ENCODE peak calls at places on chromosome 18, in ten cellular contexts. Z is GM12865; F is MCF 10A; V is nucleus accumbens; J is activated CD8-positive, alpha-beta T cell treated with anti-CD3 and anti-CD28 coated beads for 36 hours; X is effector memory CD4-positive, alpha-beta T cell; G is stomach; D is NCI-H748 treated with DMSO at 0.1 percent for 48 hours; Q is GM13977; N is stimulated activated CD4-positive, alpha-beta T cell treated with anti-CD3 and anti-CD28 coated beads, Interleukin-4, amount 100 ng/mL, for 24 hours. T is an unnamed sample.

GRCh38 chr18:23479829-23480505 is 23.3 kb upstream of the RMC1 start:
- DNase-seq in Z (no peak), F (no peak), X (no peak), J (no peak), D (no peak), Q (peak), N (no peak), G (no peak), V (no peak), T (no peak)

GRCh38 chr18:60162390-60162789 is 210.2 kb downstream of the MC4R start:
- DNase-seq in G (no peak), Q (no peak), Z (no peak), N (no peak), J (no peak), X (no peak), V (no peak), F (no peak), D (no peak), T (no peak)

GRCh38 chr18:75880266-75880665 is 452.8 kb upstream of the SMIM21 start:
- DNase-seq in G (no peak), Z (no peak), N (no peak), D (no peak), X (no peak), V (no peak), J (no peak), Q (no peak), F (no peak), T (no peak)

GRCh38 chr18:9673296-9674251 is 34.5 kb upstream of the RAB31 start:
- DNase-seq in Z (peak), G (peak), J (peak), X (no peak), Q (peak), F (peak), N (peak), D (no peak), V (no peak), T (no peak)

GRCh38 chr18:77948571-77948970 is 698.9 kb downstream of the GALR1 start:
- DNase-seq in V (no peak), Z (no peak), G (no peak), D (no peak), N (no peak), F (no peak), J (no peak), X (no peak), Q (no peak), T (no peak)

GRCh38 chr18:26479065-26479685 is 69.2 kb downstream of the KCTD1 start:
- DNase-seq in X (no peak), D (no peak), G (no peak), F (no peak), V (no peak), J (no peak), Z (no peak), N (no peak), Q (no peak), T (no peak)

GRCh38 chr18:36211612-36212065 is 24.3 kb downstream of the MOCOS start:
- DNase-seq in V (no peak), X (no peak), Q (no peak), D (no peak), N (no peak), Z (peak), J (no peak), G (no peak), F (no peak), T (no peak)

GRCh38 chr18:55199291-55199963 is 240.2 kb upstream of the CCDC68 start:
- DNase-seq in X (no peak), J (no peak), F (no peak), Z (no peak), D (no peak), Q (no peak), G (no peak), V (no peak), N (no peak), T (no peak)

GRCh38 chr18:59096098-59096779 is 43.4 kb upstream of the SEC11C start:
- DNase-seq in J (no peak), N (no peak), Z (no peak), Q (no peak), V (no peak), D (peak), G (no peak), F (no peak), X (no peak), T (no peak)

GRCh38 chr18:388198-388597 is 112.3 kb downstream of the COLEC12 start:
- DNase-seq in V (no peak), D (no peak), N (no peak), G (no peak), X (no peak), J (no peak), F (no peak), Z (no peak), Q (no peak), T (no peak)

GRCh38 chr18:27996792-27997191 is 180.1 kb downstream of the CDH2 start:
- DNase-seq in N (no peak), Q (no peak), J (no peak), V (no peak), F (peak), G (no peak), D (no peak), X (no peak), Z (no peak), T (no peak)

GRCh38 chr18:39806519-39806918 is 2148.5 kb upstream of the PIK3C3 start:
- DNase-seq in G (no peak), X (no peak), Q (no peak), N (no peak), F (peak), Z (no peak), V (no peak), J (no peak), D (no peak), T (no peak)

GRCh38 chr18:67417864-67418523 is 98.5 kb downstream of the DSEL start:
- DNase-seq in J (peak), G (no peak), X (no peak), D (no peak), V (no peak), Q (peak), Z (peak), N (peak), F (peak), T (no peak)

GRCh38 chr18:59139615-59140286 is at the start of gene SEC11C:
- DNase-seq in D (peak), V (peak), X (peak), Q (peak), G (peak), N (peak), Z (peak), J (peak), F (peak), T (peak)